ENCODE peak calls at places on chromosomes 7 and 10, in five cellular contexts. T is lung; W is AG04450; A is coronary artery; L is CD8-positive, alpha-beta memory T cell. B is an unnamed sample.

GRCh38 chr10:79328737-79329504 is 18.3 kb upstream of the PPIF start:
- DNase-seq in T (no peak), W (no peak), A (no peak), L (no peak), B (no peak)

GRCh38 chr10:127215882-127216281 is 19.5 kb upstream of the INSYN2A start:
- DNase-seq in T (no peak), W (no peak), A (no peak), L (no peak), B (no peak)

GRCh38 chr10:13839430-13839986 is 252.7 kb downstream of the PRPF18 start:
- DNase-seq in T (no peak), W (peak; percentile 74), A (peak; percentile 87), L (no peak), B (no peak)

GRCh38 chr7:159061674-159062212 is 82.9 kb downstream of the VIPR2 start:
- DNase-seq in T (no peak), W (no peak), A (no peak), L (no peak), B (no peak)

GRCh38 chr7:141102436-141102835 is 28.6 kb downstream of the TMEM178B start:
- DNase-seq in T (no peak), W (no peak), A (no peak), L (no peak), B (no peak)

GRCh38 chr10:70296406-70296899 is 12.6 kb upstream of the NPFFR1 start:
- DNase-seq in T (peak; percentile 84), W (peak; percentile 73), A (peak; percentile 86), L (no peak), B (no peak)

GRCh38 chr7:140230517-140230861 is 53.7 kb upstream of the KDM7A start:
- DNase-seq in T (no peak), W (no peak), A (no peak), L (peak; percentile 85), B (peak; percentile 75)

GRCh38 chr7:4819450-4820404 is 42.1 kb downstream of the PAPOLB start:
- DNase-seq in T (no peak), W (no peak), A (no peak), L (no peak), B (no peak)

GRCh38 chr10:123573236-123574147 is 92.7 kb upstream of the GPR26 start:
- DNase-seq in T (peak; percentile 61), W (no peak), A (peak; percentile 67), L (peak; percentile 9), B (peak; percentile 15)

GRCh38 chr10:78434886-78435285 is 401.2 kb downstream of the RPS24 start:
- DNase-seq in T (no peak), W (no peak), A (no peak), L (no peak), B (no peak)

GRCh38 chr10:124249812-124250432 is 156.5 kb upstream of the CHST15 start:
- DNase-seq in T (no peak), W (no peak), A (peak; percentile 47), L (no peak), B (no peak)

GRCh38 chr7:95238252-95238938 is 85.9 kb downstream of the PON1 start:
- DNase-seq in T (no peak), W (no peak), A (no peak), L (no peak), B (no peak)

GRCh38 chr10:110681023-110681681 is 37.0 kb downstream of the RBM20 start:
- DNase-seq in T (peak; percentile 27), W (no peak), A (no peak), L (peak; percentile 4), B (no peak)

GRCh38 chr7:36280840-36281812 is 108.5 kb upstream of the ANLN start:
- DNase-seq in T (no peak), W (peak; percentile 62), A (no peak), L (no peak), B (no peak)

GRCh38 chr10:93501650-93502049 is 5.2 kb downstream of the CEP55 start:
- DNase-seq in T (no peak), W (no peak), A (no peak), L (no peak), B (no peak)

GRCh38 chr7:151867912-151868804 is 8.8 kb downstream of the PRKAG2 start:
- DNase-seq in T (no peak), W (no peak), A (no peak), L (no peak), B (no peak)

GRCh38 chr7:98027342-98028033 is 37.5 kb upstream of the OCM2 start:
- DNase-seq in T (no peak), W (no peak), A (no peak), L (no peak), B (no peak)

GRCh38 chr7:44617225-44617885 is 10.9 kb downstream of the OGDH start:
- DNase-seq in T (no peak), W (no peak), A (no peak), L (no peak), B (no peak)

GRCh38 chr10:91652364-91652763 is 19.5 kb upstream of the PPP1R3C start:
- DNase-seq in T (no peak), W (peak; percentile 62), A (no peak), L (no peak), B (no peak)

GRCh38 chr10:7417103-7417623 is 6.3 kb upstream of the SFMBT2 start:
- DNase-seq in T (no peak), W (peak; percentile 7), A (no peak), L (peak; percentile 45), B (peak; percentile 61)

GRCh38 chr10:6409982-6410694 is 169.9 kb downstream of the PRKCQ start:
- DNase-seq in T (no peak), W (peak; percentile 50), A (peak; percentile 65), L (peak; percentile 45), B (peak; percentile 38)

GRCh38 chr10:78738457-78738856 is 330.3 kb upstream of the ZMIZ1 start:
- DNase-seq in T (no peak), W (no peak), A (peak; percentile 53), L (no peak), B (no peak)

GRCh38 chr10:100653957-100654834 is 91.2 kb upstream of the PAX2 start:
- DNase-seq in T (no peak), W (no peak), A (no peak), L (no peak), B (peak; percentile 36)

GRCh38 chr7:117110480-117111315 is 157.4 kb downstream of the ST7 start:
- DNase-seq in T (no peak), W (no peak), A (no peak), L (peak; percentile 51), B (peak; percentile 60)

GRCh38 chr7:106693659-106694353 is 32.8 kb upstream of the CCDC71L start:
- DNase-seq in T (no peak), W (no peak), A (no peak), L (no peak), B (no peak)

GRCh38 chr7:137919987-137920386 is 73.2 kb upstream of the DGKI start:
- DNase-seq in T (no peak), W (no peak), A (no peak), L (no peak), B (no peak)

DNA sequence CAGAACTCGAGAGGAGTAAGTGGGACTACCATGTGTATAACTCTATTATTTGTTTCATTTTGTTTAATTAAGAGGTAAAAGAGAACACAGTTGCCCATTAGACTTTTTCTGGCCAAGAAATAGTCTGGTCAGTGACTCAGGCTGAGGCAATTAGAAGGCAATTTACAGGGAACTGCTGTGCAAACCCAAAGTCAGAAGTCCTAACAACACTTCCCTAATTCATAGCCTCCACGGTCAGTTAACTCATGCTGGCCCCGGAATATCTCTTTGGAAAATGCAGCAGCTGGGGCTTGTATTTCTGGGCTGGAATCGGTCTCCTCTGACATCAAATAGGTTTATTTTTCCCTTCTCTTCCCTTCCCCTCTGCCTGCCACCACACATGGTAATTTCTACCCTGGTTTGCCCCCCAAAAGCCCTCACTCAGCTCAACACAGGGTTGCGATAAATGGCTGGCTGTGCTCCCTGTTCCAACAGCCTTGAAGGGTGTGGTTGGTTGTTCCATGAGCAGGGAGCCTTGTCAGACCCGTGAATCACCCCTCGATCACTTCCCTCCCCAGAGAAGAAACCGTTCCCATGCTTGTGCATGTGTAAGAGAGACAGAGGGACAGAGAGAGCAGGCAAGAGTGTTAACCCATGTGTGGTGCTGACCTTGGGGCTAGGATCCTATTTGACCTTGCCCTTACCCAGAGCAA is 5.3 kb downstream of the SH3PXD2A start:
- DNase-seq in T (no peak), W (no peak), A (no peak), L (no peak), B (no peak)
- H3K27ac ChIP-seq in T (peak overlapping the region; percentile 46), W (peak overlapping the region; percentile 93), A (peak overlapping the region; percentile 63), L (no peak overlapping the region), B (no peak overlapping the region)

GRCh38 chr7:39468841-39469240 is 97.4 kb upstream of the YAE1 start:
- DNase-seq in T (no peak), W (no peak), A (no peak), L (no peak), B (no peak)

GRCh38 chr7:39461263-39461662 is 104.9 kb upstream of the YAE1 start:
- DNase-seq in T (no peak), W (no peak), A (no peak), L (no peak), B (no peak)

GRCh38 chr7:39464350-39465054 is 101.7 kb upstream of the YAE1 start:
- DNase-seq in T (no peak), W (no peak), A (no peak), L (no peak), B (no peak)

GRCh38 chr7:39463252-39463651 is 103.0 kb upstream of the YAE1 start:
- DNase-seq in T (no peak), W (no peak), A (no peak), L (no peak), B (no peak)

GRCh38 chr7:39465055-39465929 is 100.9 kb upstream of the YAE1 start:
- DNase-seq in T (no peak), W (peak; percentile 36), A (no peak), L (peak; percentile 9), B (peak; percentile 34)
- H3K27ac ChIP-seq in T (no peak overlapping the region), W (no peak overlapping the region), A (no peak overlapping the region), L (no peak overlapping the region), B (no peak overlapping the region)

GRCh38 chr7:101984141-101984879 is 166.9 kb downstream of the CUX1 start:
- DNase-seq in T (no peak), W (no peak), A (no peak), L (no peak), B (no peak)
- H3K27ac ChIP-seq in T (no peak overlapping the region), W (no peak overlapping the region), A (no peak overlapping the region), L (no peak overlapping the region), B (no peak overlapping the region)

DNA sequence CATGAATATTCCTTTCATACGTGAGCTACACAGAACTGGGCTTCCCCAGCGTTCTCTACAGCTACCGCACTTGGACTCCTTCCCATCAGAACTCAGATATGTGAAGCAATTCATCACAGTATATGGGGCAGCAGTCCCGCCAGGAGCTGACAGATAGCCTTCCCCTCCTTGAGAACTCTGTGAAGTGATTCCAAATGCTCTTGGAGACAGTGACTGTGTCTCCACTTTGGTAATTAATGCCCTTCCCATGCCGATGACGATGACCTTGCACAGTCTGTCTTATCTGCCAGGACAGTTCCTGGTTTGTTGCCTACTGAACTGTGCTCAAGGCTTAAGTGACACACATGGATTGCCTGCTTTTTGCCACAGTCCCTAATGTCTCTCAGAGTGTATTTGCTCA is 75.0 kb upstream of the AFAP1L2 start:
- DNase-seq in T (no peak), W (no peak), A (no peak), L (no peak), B (no peak)
- H3K27ac ChIP-seq in T (peak overlapping the region; percentile 85), W (no peak overlapping the region), A (no peak overlapping the region), L (no peak overlapping the region), B (peak overlapping the region; percentile 14)

GRCh38 chr10:4132216-4132556 is 347.2 kb upstream of the KLF6 start:
- DNase-seq in T (no peak), W (no peak), A (no peak), L (no peak), B (no peak)
- H3K27ac ChIP-seq in T (no peak overlapping the region), W (peak overlapping the region; percentile 68), A (peak overlapping the region; percentile 4), L (no peak overlapping the region), B (no peak overlapping the region)

B was measured in naive thymus-derived CD4-positive, alpha-beta T cell.